ENCODE peak calls at places on chromosome 15, in six cellular contexts. X is NB4, V is NCI-H1105 treated with DMSO at 0.1 percent for 48 hours, N is T-helper 2 cell, D is mesendoderm, S is SK-MEL-5. C is an unnamed sample.

GRCh38 chr15:38253448-38253847 is 812 bp downstream of the SPRED1 start:
- DNase-seq in X (peak), V (no peak), N (no peak), D (peak), S (peak), C (no peak)

GRCh38 chr15:60120100-60120499 is 116.0 kb downstream of the FOXB1 start:
- DNase-seq in X (no peak), V (no peak), N (no peak), D (peak), S (no peak), C (no peak)

GRCh38 chr15:82656641-82657266 is 9.6 kb upstream of the CPEB1 start:
- DNase-seq in X (no peak), V (no peak), N (no peak), D (no peak), S (no peak), C (no peak)

GRCh38 chr15:91604122-91604521 is 249.4 kb upstream of the SLCO3A1 start:
- DNase-seq in X (no peak), V (no peak), N (no peak), D (no peak), S (no peak), C (no peak)

GRCh38 chr15:36365963-36366362 is 213.5 kb upstream of the CDIN1 start:
- DNase-seq in X (peak), V (no peak), N (no peak), D (no peak), S (no peak), C (no peak)

GRCh38 chr15:29045717-29046116 is 159.9 kb downstream of the APBA2 start:
- DNase-seq in X (peak), V (no peak), N (no peak), D (no peak), S (peak), C (peak)

GRCh38 chr15:70033529-70034140 is 64.1 kb downstream of the TLE3 start:
- DNase-seq in X (no peak), V (peak), N (no peak), D (no peak), S (no peak), C (peak)

GRCh38 chr15:65956307-65956706 is 87.0 kb downstream of the RAB11A start:
- DNase-seq in X (no peak), V (no peak), N (no peak), D (no peak), S (no peak), C (no peak)

GRCh38 chr15:70180186-70180875 is 82.6 kb upstream of the TLE3 start:
- DNase-seq in X (no peak), V (no peak), N (no peak), D (no peak), S (no peak), C (no peak)

GRCh38 chr15:29522373-29523276 is 253.0 kb upstream of the NSMCE3 start:
- DNase-seq in X (no peak), V (no peak), N (no peak), D (peak), S (no peak), C (no peak)

GRCh38 chr15:48458876-48459275 is 127.6 kb downstream of the DUT start:
- DNase-seq in X (no peak), V (no peak), N (no peak), D (no peak), S (no peak), C (no peak)

GRCh38 chr15:57070674-57071073 is 152.2 kb downstream of the TCF12 start:
- DNase-seq in X (no peak), V (no peak), N (no peak), D (no peak), S (no peak), C (no peak)

GRCh38 chr15:65885668-65886218 is 16.5 kb downstream of the RAB11A start:
- DNase-seq in X (no peak), V (no peak), N (no peak), D (no peak), S (peak), C (peak)

GRCh38 chr15:76987896-76988860 is 6.7 kb upstream of the PSTPIP1 start:
- DNase-seq in X (peak), V (no peak), N (no peak), D (peak), S (no peak), C (no peak)

GRCh38 chr15:66866651-66867050 is 164.6 kb downstream of the SMAD6 start:
- DNase-seq in X (no peak), V (no peak), N (no peak), D (no peak), S (no peak), C (no peak)

GRCh38 chr15:67307889-67308597 is 53.5 kb downstream of the IQCH start:
- DNase-seq in X (no peak), V (no peak), N (no peak), D (no peak), S (no peak), C (no peak)

GRCh38 chr15:75695206-75695605 is 17.4 kb downstream of the CSPG4 start:
- DNase-seq in X (peak), V (no peak), N (no peak), D (no peak), S (peak), C (no peak)

GRCh38 chr15:92667291-92667904 is 11.8 kb upstream of the FAM174B start:
- DNase-seq in X (no peak), V (peak), N (no peak), D (peak), S (no peak), C (no peak)

GRCh38 chr15:69275933-69276565 is 22.7 kb upstream of the PAQR5 start:
- DNase-seq in X (no peak), V (no peak), N (no peak), D (peak), S (no peak), C (no peak)

GRCh38 chr15:78327442-78327841 is 12.7 kb upstream of the CRABP1 start:
- DNase-seq in X (peak), V (no peak), N (no peak), D (no peak), S (no peak), C (no peak)

GRCh38 chr15:73908030-73908821 is 18.0 kb upstream of the LOXL1 start:
- DNase-seq in X (peak), V (peak), N (peak), D (peak), S (peak), C (peak)

GRCh38 chr15:76967067-76967466 is 27.9 kb upstream of the PSTPIP1 start:
- DNase-seq in X (no peak), V (no peak), N (no peak), D (no peak), S (no peak), C (no peak)

GRCh38 chr15:71802770-71803169 is 7.6 kb upstream of the NR2E3 start:
- DNase-seq in X (peak), V (no peak), N (no peak), D (peak), S (no peak), C (no peak)

GRCh38 chr15:97652700-97653167 is 307.8 kb upstream of the ARRDC4 start:
- DNase-seq in X (no peak), V (peak), N (no peak), D (peak), S (no peak), C (no peak)

GRCh38 chr15:93058904-93059427 is 30.0 kb downstream of the RGMA start:
- DNase-seq in X (no peak), V (no peak), N (no peak), D (no peak), S (no peak), C (no peak)